ENCODE peak calls at places on chromosomes 12 and 14, in four cellular contexts. One of them, this sample, is unnamed.

GRCh38 chr12:120851444-120851843 is 52.7 kb downstream of the SPPL3 start:
- DNase-seq in right lobe of liver: no peak
- DNase-seq in GM12865: peak
- DNase-seq in GM23248: no peak
- DNase-seq in this sample: no peak

GRCh38 chr12:118459110-118459509 is 82.8 kb downstream of the SUDS3 start:
- DNase-seq in right lobe of liver: no peak
- DNase-seq in GM12865: no peak
- DNase-seq in GM23248: no peak
- DNase-seq in this sample: no peak

GRCh38 chr14:24277606-24278321 is 6.4 kb upstream of the RABGGTA start:
- DNase-seq in right lobe of liver: no peak
- DNase-seq in GM12865: no peak
- DNase-seq in GM23248: no peak
- DNase-seq in this sample: no peak

GRCh38 chr12:47636908-47637780 is 68.7 kb downstream of the RPAP3 start:
- DNase-seq in right lobe of liver: peak
- DNase-seq in GM12865: peak
- DNase-seq in GM23248: peak
- DNase-seq in this sample: peak

GRCh38 chr14:70884595-70885342 is 22.5 kb upstream of the PCNX1 start:
- DNase-seq in right lobe of liver: no peak
- DNase-seq in GM12865: peak
- DNase-seq in GM23248: no peak
- DNase-seq in this sample: no peak

GRCh38 chr12:93848453-93849120 is 171.4 kb downstream of the CRADD start:
- DNase-seq in right lobe of liver: no peak
- DNase-seq in GM12865: peak
- DNase-seq in GM23248: no peak
- DNase-seq in this sample: no peak

GRCh38 chr12:52658196-52658595 is 6.2 kb upstream of the KRT2 start:
- DNase-seq in right lobe of liver: no peak
- DNase-seq in GM12865: no peak
- DNase-seq in GM23248: no peak
- DNase-seq in this sample: no peak

GRCh38 chr12:116551952-116552749 is 7.0 kb upstream of the MAP1LC3B2 start:
- DNase-seq in right lobe of liver: no peak
- DNase-seq in GM12865: peak
- DNase-seq in GM23248: peak
- DNase-seq in this sample: peak

GRCh38 chr12:93853698-93854478 is 176.7 kb downstream of the CRADD start:
- DNase-seq in right lobe of liver: no peak
- DNase-seq in GM12865: peak
- DNase-seq in GM23248: no peak
- DNase-seq in this sample: no peak

GRCh38 chr12:52186135-52186840 is 5.5 kb downstream of the KRT80 start:
- DNase-seq in right lobe of liver: no peak
- DNase-seq in GM12865: no peak
- DNase-seq in GM23248: peak
- DNase-seq in this sample: peak

GRCh38 chr12:122860854-122861585 is 25.8 kb downstream of the HIP1R start:
- DNase-seq in right lobe of liver: no peak
- DNase-seq in GM12865: no peak
- DNase-seq in GM23248: no peak
- DNase-seq in this sample: no peak

GRCh38 chr14:76958975-76959710 is 69.4 kb downstream of the IRF2BPL start:
- DNase-seq in right lobe of liver: no peak
- DNase-seq in GM12865: peak
- DNase-seq in GM23248: peak
- DNase-seq in this sample: peak

GRCh38 chr12:56150563-56150962 is 1.8 kb upstream of the MYL6B start:
- DNase-seq in right lobe of liver: no peak
- DNase-seq in GM12865: no peak
- DNase-seq in GM23248: peak
- DNase-seq in this sample: peak

GRCh38 chr12:6086316-6086715 is 38.2 kb downstream of the VWF start:
- DNase-seq in right lobe of liver: no peak
- DNase-seq in GM12865: no peak
- DNase-seq in GM23248: no peak
- DNase-seq in this sample: no peak

GRCh38 chr12:6085841-6086240 is 38.6 kb downstream of the VWF start:
- DNase-seq in right lobe of liver: no peak
- DNase-seq in GM12865: no peak
- DNase-seq in GM23248: no peak
- DNase-seq in this sample: no peak

GRCh38 chr12:6083606-6084005 is 40.9 kb downstream of the VWF start:
- DNase-seq in right lobe of liver: no peak
- DNase-seq in GM12865: no peak
- DNase-seq in GM23248: no peak
- DNase-seq in this sample: no peak

GRCh38 chr12:6084261-6084968 is 40.1 kb downstream of the VWF start:
- DNase-seq in right lobe of liver: no peak
- DNase-seq in GM12865: no peak
- DNase-seq in GM23248: peak
- DNase-seq in this sample: peak

GRCh38 chr12:6084969-6085450 is 39.5 kb downstream of the VWF start:
- DNase-seq in right lobe of liver: no peak
- DNase-seq in GM12865: no peak
- DNase-seq in GM23248: no peak
- DNase-seq in this sample: no peak
- H3K4me3 ChIP-seq in right lobe of liver: no peak
- H3K4me3 ChIP-seq in GM12865: no peak
- H3K4me3 ChIP-seq in GM23248: no peak
- H3K4me3 ChIP-seq in this sample: no peak

DNA sequence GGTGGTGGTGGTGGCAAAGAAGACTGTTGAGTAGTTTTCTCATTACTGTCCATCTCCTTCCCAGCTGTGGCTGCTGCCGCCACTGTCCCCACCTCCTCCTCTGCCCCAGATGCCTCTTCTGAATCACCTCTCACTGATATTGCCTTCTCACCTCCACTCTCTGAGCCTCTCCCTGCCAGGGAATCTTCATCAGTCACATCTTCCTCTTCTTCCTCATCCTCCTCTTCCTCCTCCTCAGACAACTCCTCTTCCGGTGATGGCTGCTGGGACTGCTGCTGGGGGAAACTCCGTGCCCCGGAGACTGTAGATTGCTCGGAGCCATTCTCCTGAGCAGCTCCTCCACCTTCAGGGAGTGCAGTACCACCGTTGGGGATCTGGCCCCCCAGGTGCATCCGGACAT is 2.9 kb downstream of the SALL2 start:
- DNase-seq in right lobe of liver: no peak
- DNase-seq in GM12865: no peak
- DNase-seq in GM23248: no peak
- DNase-seq in this sample: no peak
- H3K4me3 ChIP-seq in right lobe of liver: no peak
- H3K4me3 ChIP-seq in GM12865: no peak
- H3K4me3 ChIP-seq in GM23248: no peak
- H3K4me3 ChIP-seq in this sample: no peak

DNA sequence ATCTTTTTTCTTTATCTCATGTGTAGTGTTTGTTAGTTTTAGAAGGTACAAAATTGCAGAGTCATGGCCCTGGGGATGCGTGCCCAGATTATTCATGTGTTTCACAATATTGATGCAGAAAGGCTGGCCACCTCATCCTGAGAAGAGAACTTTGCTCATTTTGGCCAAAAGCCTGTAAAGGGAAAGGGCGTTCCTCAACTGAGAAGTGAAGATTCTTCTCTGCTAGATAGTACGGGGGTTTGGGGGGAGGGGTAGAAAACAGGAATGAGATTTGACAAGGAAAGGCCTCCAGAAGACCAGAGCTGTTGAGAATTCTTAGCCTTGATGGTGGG is 1.7 kb downstream of the MGST1 start:
- DNase-seq in right lobe of liver: peak
- DNase-seq in GM12865: no peak
- DNase-seq in GM23248: peak
- DNase-seq in this sample: peak
- H3K4me3 ChIP-seq in right lobe of liver: peak
- H3K4me3 ChIP-seq in GM12865: no peak
- H3K4me3 ChIP-seq in GM23248: peak
- H3K4me3 ChIP-seq in this sample: no peak

GRCh38 chr12:19243577-19243976 is 114.0 kb downstream of the PLEKHA5 start:
- DNase-seq in right lobe of liver: no peak
- DNase-seq in GM12865: no peak
- DNase-seq in GM23248: no peak
- DNase-seq in this sample: no peak

GRCh38 chr12:19248929-19249602 is 119.5 kb downstream of the PLEKHA5 start:
- DNase-seq in right lobe of liver: no peak
- DNase-seq in GM12865: no peak
- DNase-seq in GM23248: peak
- DNase-seq in this sample: peak

GRCh38 chr12:19244312-19244711 is 114.8 kb downstream of the PLEKHA5 start:
- DNase-seq in right lobe of liver: no peak
- DNase-seq in GM12865: no peak
- DNase-seq in GM23248: peak
- DNase-seq in this sample: no peak

GRCh38 chr12:19245126-19245525 is 115.6 kb downstream of the PLEKHA5 start:
- DNase-seq in right lobe of liver: no peak
- DNase-seq in GM12865: no peak
- DNase-seq in GM23248: no peak
- DNase-seq in this sample: no peak

GRCh38 chr12:19245656-19246055 is 116.1 kb downstream of the PLEKHA5 start:
- DNase-seq in right lobe of liver: no peak
- DNase-seq in GM12865: no peak
- DNase-seq in GM23248: peak
- DNase-seq in this sample: no peak
- H3K4me3 ChIP-seq in right lobe of liver: no peak
- H3K4me3 ChIP-seq in GM12865: no peak
- H3K4me3 ChIP-seq in GM23248: no peak
- H3K4me3 ChIP-seq in this sample: no peak

GRCh38 chr14:105860615-105861580 is 334.5 kb downstream of the TMEM121 start:
- DNase-seq in right lobe of liver: peak
- DNase-seq in GM12865: peak
- DNase-seq in GM23248: no peak
- DNase-seq in this sample: no peak
- H3K4me3 ChIP-seq in right lobe of liver: no peak
- H3K4me3 ChIP-seq in GM12865: peak
- H3K4me3 ChIP-seq in GM23248: no peak
- H3K4me3 ChIP-seq in this sample: no peak

GRCh38 chr14:54680636-54681035 is 113.7 kb downstream of the SAMD4A start:
- DNase-seq in right lobe of liver: no peak
- DNase-seq in GM12865: no peak
- DNase-seq in GM23248: peak
- DNase-seq in this sample: no peak
- H3K4me3 ChIP-seq in right lobe of liver: no peak
- H3K4me3 ChIP-seq in GM12865: no peak
- H3K4me3 ChIP-seq in GM23248: peak
- H3K4me3 ChIP-seq in this sample: no peak

GRCh38 chr12:91210144-91210543 is 27.5 kb upstream of the DCN start:
- DNase-seq in right lobe of liver: no peak
- DNase-seq in GM12865: no peak
- DNase-seq in GM23248: no peak
- DNase-seq in this sample: no peak

GRCh38 chr12:91216871-91217270 is 34.3 kb upstream of the DCN start:
- DNase-seq in right lobe of liver: no peak
- DNase-seq in GM12865: no peak
- DNase-seq in GM23248: peak
- DNase-seq in this sample: no peak

GRCh38 chr12:91210577-91210976 is 28.0 kb upstream of the DCN start:
- DNase-seq in right lobe of liver: no peak
- DNase-seq in GM12865: no peak
- DNase-seq in GM23248: no peak
- DNase-seq in this sample: no peak

GRCh38 chr12:91215940-91216454 is 33.4 kb upstream of the DCN start:
- DNase-seq in right lobe of liver: no peak
- DNase-seq in GM12865: no peak
- DNase-seq in GM23248: peak
- DNase-seq in this sample: peak

DNA sequence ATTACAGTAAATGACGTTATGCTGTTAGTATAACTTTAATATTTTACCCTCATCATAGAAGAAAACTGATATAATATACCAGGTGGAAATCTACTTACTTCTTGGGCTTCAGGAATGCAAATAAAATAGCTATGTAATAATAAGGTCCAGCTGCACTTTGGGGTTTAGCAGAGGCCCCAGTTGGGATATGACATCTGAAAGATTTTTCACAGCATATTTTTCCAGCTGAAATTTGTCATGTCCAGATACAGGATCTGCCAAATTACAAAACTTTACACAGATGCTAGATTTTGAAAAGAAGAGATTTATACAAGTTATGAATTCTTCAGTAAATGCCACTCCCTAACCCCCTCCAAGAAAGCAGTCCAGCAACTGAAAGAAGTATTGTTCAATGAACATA is 29.3 kb upstream of the DCN start:
- DNase-seq in right lobe of liver: no peak
- DNase-seq in GM12865: no peak
- DNase-seq in GM23248: no peak
- DNase-seq in this sample: no peak
- H3K4me3 ChIP-seq in right lobe of liver: no peak
- H3K4me3 ChIP-seq in GM12865: no peak
- H3K4me3 ChIP-seq in GM23248: no peak
- H3K4me3 ChIP-seq in this sample: no peak

DNA sequence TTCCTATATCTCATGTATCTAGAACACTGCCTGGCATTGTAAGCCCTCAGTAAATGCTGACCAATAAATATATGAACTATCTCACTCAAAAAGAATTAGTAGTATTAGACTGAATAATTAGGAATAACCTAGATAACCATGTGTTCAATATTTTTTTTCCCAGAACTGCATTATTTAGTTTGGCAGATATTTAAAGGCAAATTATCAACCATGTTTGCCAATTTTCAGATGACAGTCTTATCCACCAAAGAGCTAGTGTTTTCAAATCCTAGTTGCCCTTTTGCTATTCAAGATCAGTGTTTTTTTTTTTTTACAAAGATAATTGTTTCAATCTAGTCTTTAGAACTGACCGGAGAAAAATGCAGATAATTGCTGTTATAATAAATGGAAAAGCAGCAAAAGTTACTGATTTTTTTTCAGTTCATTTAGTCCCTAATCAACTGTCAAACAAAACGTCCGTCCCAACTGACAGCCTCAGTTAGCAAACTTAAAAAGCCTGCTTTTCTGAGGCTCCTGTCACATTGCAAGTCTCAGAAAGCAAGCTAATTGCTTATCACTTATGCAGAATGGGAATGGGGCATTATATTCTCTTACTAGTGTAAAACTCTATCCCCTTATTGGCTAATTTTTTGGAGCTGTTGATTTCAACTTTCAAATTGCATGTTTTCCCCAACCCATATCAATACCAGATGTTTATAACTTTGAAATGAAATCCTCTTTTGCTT is 203.2 kb downstream of the PAWR start:
- DNase-seq in right lobe of liver: no peak
- DNase-seq in GM12865: no peak
- DNase-seq in GM23248: no peak
- DNase-seq in this sample: no peak
- H3K4me3 ChIP-seq in right lobe of liver: no peak
- H3K4me3 ChIP-seq in GM12865: no peak
- H3K4me3 ChIP-seq in GM23248: no peak
- H3K4me3 ChIP-seq in this sample: no peak

GRCh38 chr12:6632026-6632978 is 3.5 kb downstream of the LPAR5 start:
- DNase-seq in right lobe of liver: no peak
- DNase-seq in GM12865: peak
- DNase-seq in GM23248: no peak
- DNase-seq in this sample: no peak

GRCh38 chr12:6630696-6631095 is 5.1 kb downstream of the LPAR5 start:
- DNase-seq in right lobe of liver: no peak
- DNase-seq in GM12865: no peak
- DNase-seq in GM23248: no peak
- DNase-seq in this sample: no peak

GRCh38 chr12:6627598-6627997 is 8.2 kb downstream of the LPAR5 start:
- DNase-seq in right lobe of liver: no peak
- DNase-seq in GM12865: peak
- DNase-seq in GM23248: no peak
- DNase-seq in this sample: no peak

GRCh38 chr12:6631549-6631961 is 4.2 kb downstream of the LPAR5 start:
- DNase-seq in right lobe of liver: no peak
- DNase-seq in GM12865: peak
- DNase-seq in GM23248: no peak
- DNase-seq in this sample: no peak

GRCh38 chr12:6626654-6627283 is 9.0 kb downstream of the LPAR5 start:
- DNase-seq in right lobe of liver: no peak
- DNase-seq in GM12865: no peak
- DNase-seq in GM23248: no peak
- DNase-seq in this sample: no peak
- H3K4me3 ChIP-seq in right lobe of liver: no peak
- H3K4me3 ChIP-seq in GM12865: no peak
- H3K4me3 ChIP-seq in GM23248: no peak
- H3K4me3 ChIP-seq in this sample: no peak